ENCODE peak calls at places on chromosomes 6 and 20, in eight cellular contexts. T, D, J, K, U, V, R and H are unnamed samples.

GRCh38 chr20:61657719-61658377 is 405.8 kb downstream of the CDH4 start:
- DNase-seq in T (no peak), D (no peak), J (no peak), K (no peak), U (no peak), V (no peak), R (no peak), H (no peak)

GRCh38 chr6:73774311-73774766 is 78.3 kb downstream of the CD109 start:
- DNase-seq in T (no peak), D (no peak), J (no peak), K (no peak), U (no peak), V (no peak), R (peak; percentile 93), H (peak; percentile 28)

GRCh38 chr6:30689985-30690384 is 799 bp downstream of the NRM start:
- DNase-seq in T (no peak), D (no peak), J (no peak), K (no peak), U (no peak), V (no peak), R (no peak), H (no peak)

GRCh38 chr6:158016571-158017383 is 35.1 kb downstream of the SYNJ2 start:
- DNase-seq in T (no peak), D (no peak), J (no peak), K (no peak), U (no peak), V (no peak), R (peak; percentile 39), H (no peak)

GRCh38 chr6:149864578-149865535 is 698 bp upstream of the LRP11 start:
- DNase-seq in T (no peak), D (peak; percentile 53), J (no peak), K (peak; percentile 10), U (no peak), V (no peak), R (peak; percentile 86), H (peak; percentile 20)

GRCh38 chr20:2750343-2751251 is 49.8 kb downstream of the CPXM1 start:
- DNase-seq in T (no peak), D (no peak), J (no peak), K (no peak), U (no peak), V (no peak), R (peak; percentile 70), H (peak; percentile 56)

GRCh38 chr6:22108199-22108598 is 188.6 kb downstream of the PRL start:
- DNase-seq in T (no peak), D (no peak), J (no peak), K (no peak), U (no peak), V (no peak), R (peak; percentile 24), H (no peak)

GRCh38 chr6:151808331-151809241 is 1.1 kb downstream of the ESR1 start:
- DNase-seq in T (no peak), D (peak; percentile 18), J (no peak), K (no peak), U (no peak), V (no peak), R (peak; percentile 44), H (no peak)

GRCh38 chr6:7145269-7146078 is 37.7 kb downstream of the RREB1 start:
- DNase-seq in T (no peak), D (peak; percentile 67), J (no peak), K (no peak), U (no peak), V (no peak), R (no peak), H (no peak)

GRCh38 chr20:50056951-50057403 is 56.0 kb downstream of the UBE2V1 start:
- DNase-seq in T (no peak), D (peak; percentile 68), J (no peak), K (no peak), U (no peak), V (no peak), R (no peak), H (no peak)

GRCh38 chr6:5084787-5085637 is at the start of gene PPP1R3G:
- DNase-seq in T (no peak), D (peak; percentile 57), J (no peak), K (peak; percentile 11), U (peak; percentile 33), V (no peak), R (peak; percentile 86), H (peak; percentile 56)

GRCh38 chr20:53660947-53661381 is 67.3 kb upstream of the ZNF217 start:
- DNase-seq in T (no peak), D (peak; percentile 86), J (no peak), K (peak; percentile 27), U (no peak), V (no peak), R (peak; percentile 63), H (no peak)

GRCh38 chr6:3139090-3139903 is 18.0 kb downstream of the TUBB2A start:
- DNase-seq in T (no peak), D (no peak), J (peak; percentile 77), K (no peak), U (no peak), V (no peak), R (peak; percentile 91), H (peak; percentile 74)

GRCh38 chr6:36118550-36119107 is 11.7 kb upstream of the MAPK13 start:
- DNase-seq in T (no peak), D (no peak), J (no peak), K (peak; percentile 67), U (no peak), V (peak; percentile 70), R (peak; percentile 26), H (peak; percentile 51)

GRCh38 chr20:58822748-58823730 is 27.7 kb downstream of the GNAS-AS1 start:
- DNase-seq in T (no peak), D (no peak), J (no peak), K (no peak), U (no peak), V (no peak), R (no peak), H (no peak)

GRCh38 chr20:16929756-16930155 is 181.6 kb downstream of the OTOR start:
- DNase-seq in T (no peak), D (no peak), J (no peak), K (no peak), U (no peak), V (no peak), R (peak; percentile 79), H (no peak)

GRCh38 chr6:136503303-136503702 is 46.9 kb downstream of the MAP7 start:
- DNase-seq in T (no peak), D (no peak), J (no peak), K (no peak), U (no peak), V (no peak), R (no peak), H (no peak)

GRCh38 chr6:113530769-113531168 is 326.4 kb upstream of the MARCKS start:
- DNase-seq in T (no peak), D (no peak), J (no peak), K (no peak), U (no peak), V (no peak), R (peak; percentile 95), H (no peak)

GRCh38 chr6:132333639-132334516 is 67.4 kb downstream of the MOXD1 start:
- DNase-seq in T (no peak), D (no peak), J (peak; percentile 49), K (no peak), U (no peak), V (no peak), R (peak; percentile 92), H (no peak)

GRCh38 chr6:166488081-166488685 is 98.3 kb downstream of the RAMACL start:
- DNase-seq in T (no peak), D (peak; percentile 89), J (no peak), K (peak; percentile 67), U (no peak), V (peak; percentile 55), R (no peak), H (peak; percentile 61)